ENCODE peak calls at places on chromosomes 12 and 14, in nine cellular contexts. W is esophagus muscularis mucosa, A is A549, F is spleen, I is lower leg skin, O is body of pancreas, S is HepG2, E is right lobe of liver, J is stomach. B is an unnamed sample.

GRCh38 chr12:40663781-40664180 is 28.5 kb upstream of the CNTN1 start:
- DNase-seq in E (no peak), J (no peak), A (no peak), O (no peak), I (no peak), F (no peak), W (no peak), S (no peak), B (no peak)

GRCh38 chr14:90034835-90035525 is 26.8 kb upstream of the KCNK13 start:
- DNase-seq in E (no peak), O (no peak), I (no peak), A (no peak), J (no peak), S (no peak), F (no peak), W (no peak), B (no peak)

GRCh38 chr14:70641548-70642312 is at the start of gene TTC9:
- DNase-seq in S (no peak), O (peak), W (no peak), A (no peak), E (peak), F (peak), I (no peak), J (peak), B (no peak)

GRCh38 chr12:19894049-19894448 is 454.8 kb downstream of the AEBP2 start:
- DNase-seq in J (no peak), S (no peak), E (no peak), O (no peak), A (no peak), F (no peak), W (no peak), I (no peak), B (no peak)

GRCh38 chr12:69648476-69648875 is 37.8 kb upstream of the LRRC10 start:
- DNase-seq in A (peak), O (no peak), E (no peak), S (peak), I (no peak), J (no peak), W (no peak), F (no peak), B (peak)

GRCh38 chr14:73998736-73999135 is 20.4 kb downstream of the ENTPD5 start:
- DNase-seq in W (no peak), S (peak), J (no peak), F (no peak), E (no peak), O (no peak), A (no peak), I (no peak), B (no peak)

GRCh38 chr12:121799842-121800693 is 3.7 kb upstream of the SETD1B start:
- DNase-seq in W (peak), J (peak), I (peak), S (peak), E (peak), O (peak), A (peak), F (peak), B (peak)

GRCh38 chr14:99479160-99479902 is 1.3 kb downstream of the SETD3 start:
- DNase-seq in I (no peak), A (no peak), J (no peak), W (no peak), F (no peak), E (no peak), O (peak), S (no peak), B (no peak)

GRCh38 chr12:110766311-110767154 is 23.8 kb upstream of the PPP1CC start:
- DNase-seq in F (no peak), J (no peak), I (no peak), O (no peak), E (no peak), W (no peak), A (no peak), S (no peak), B (no peak)

GRCh38 chr12:96466939-96467751 is 22.2 kb upstream of the CFAP54 start:
- DNase-seq in J (no peak), E (no peak), S (no peak), A (no peak), O (no peak), W (no peak), I (no peak), F (no peak), B (no peak)

GRCh38 chr12:43676183-43676813 is 82.3 kb downstream of the PUS7L start:
- DNase-seq in I (no peak), W (no peak), F (no peak), E (no peak), S (peak), O (peak), A (peak), J (no peak), B (peak)

GRCh38 chr14:23579311-23579630 is 681 bp upstream of the JPH4 start:
- DNase-seq in A (no peak), O (no peak), F (no peak), I (peak), J (peak), E (no peak), W (no peak), S (peak), B (no peak)

DNA sequence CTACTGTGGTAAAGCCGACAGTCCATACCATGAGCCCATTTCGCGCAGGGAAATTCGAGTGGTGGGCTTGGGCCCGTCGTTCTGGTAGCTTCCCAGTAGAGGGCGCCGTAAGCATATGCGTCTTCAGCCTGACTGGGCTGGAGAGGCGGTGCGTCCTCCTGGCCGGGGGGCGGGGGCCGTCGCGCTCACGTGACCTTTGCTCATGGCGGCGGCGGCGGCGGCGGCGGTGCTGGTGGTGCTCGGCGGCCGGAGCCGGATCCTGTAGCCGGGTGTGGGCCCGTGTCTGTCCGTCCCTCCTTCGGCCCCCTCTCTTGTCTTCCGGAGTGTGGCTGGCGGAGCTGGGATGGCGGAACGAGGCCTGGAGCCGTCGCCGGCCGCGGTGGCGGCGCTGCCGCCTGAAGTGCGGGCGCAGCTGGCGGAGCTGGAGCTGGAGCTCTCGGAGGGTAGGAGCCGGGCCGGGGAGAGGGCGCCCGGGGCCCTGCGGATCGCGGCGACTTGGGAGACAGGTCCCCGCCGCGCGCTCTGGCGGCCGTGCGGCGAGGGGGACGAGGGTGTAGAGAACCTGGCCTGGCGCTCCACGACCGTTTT is at the start of gene DIP2B:
- DNase-seq in O (peak), J (peak), A (peak), E (peak), I (peak), S (peak), F (peak), W (peak), B (peak)
- TF ChIP-seq POLR2A in O (peak), J (no peak), A (peak), E (peak), I (no peak), S (peak), F (no peak), W (no peak), B (peak)

GRCh38 chr12:32755051-32755653 is 545 bp downstream of the YARS2 start:
- DNase-seq in S (peak), I (peak), W (no peak), F (peak), E (peak), J (peak), A (peak), O (peak), B (peak)
- TF ChIP-seq POLR2A in S (no peak), I (no peak), W (no peak), F (no peak), E (no peak), J (no peak), A (peak), O (no peak), B (no peak)

GRCh38 chr14:91834571-91834970 is 32.8 kb downstream of the TC2N start:
- DNase-seq in J (no peak), E (no peak), S (no peak), F (no peak), A (no peak), O (no peak), W (no peak), I (no peak), B (no peak)

GRCh38 chr14:91839754-91840153 is 27.6 kb downstream of the TC2N start:
- DNase-seq in A (no peak), O (no peak), I (no peak), F (no peak), W (no peak), J (no peak), S (no peak), E (no peak), B (no peak)

GRCh38 chr14:91835197-91835919 is 32.0 kb downstream of the TC2N start:
- DNase-seq in A (no peak), W (no peak), S (no peak), J (peak), O (peak), I (no peak), E (no peak), F (no peak), B (no peak)

GRCh38 chr14:91837076-91837475 is 30.3 kb downstream of the TC2N start:
- DNase-seq in S (no peak), O (peak), J (no peak), I (no peak), E (no peak), A (no peak), W (no peak), F (no peak), B (no peak)

DNA sequence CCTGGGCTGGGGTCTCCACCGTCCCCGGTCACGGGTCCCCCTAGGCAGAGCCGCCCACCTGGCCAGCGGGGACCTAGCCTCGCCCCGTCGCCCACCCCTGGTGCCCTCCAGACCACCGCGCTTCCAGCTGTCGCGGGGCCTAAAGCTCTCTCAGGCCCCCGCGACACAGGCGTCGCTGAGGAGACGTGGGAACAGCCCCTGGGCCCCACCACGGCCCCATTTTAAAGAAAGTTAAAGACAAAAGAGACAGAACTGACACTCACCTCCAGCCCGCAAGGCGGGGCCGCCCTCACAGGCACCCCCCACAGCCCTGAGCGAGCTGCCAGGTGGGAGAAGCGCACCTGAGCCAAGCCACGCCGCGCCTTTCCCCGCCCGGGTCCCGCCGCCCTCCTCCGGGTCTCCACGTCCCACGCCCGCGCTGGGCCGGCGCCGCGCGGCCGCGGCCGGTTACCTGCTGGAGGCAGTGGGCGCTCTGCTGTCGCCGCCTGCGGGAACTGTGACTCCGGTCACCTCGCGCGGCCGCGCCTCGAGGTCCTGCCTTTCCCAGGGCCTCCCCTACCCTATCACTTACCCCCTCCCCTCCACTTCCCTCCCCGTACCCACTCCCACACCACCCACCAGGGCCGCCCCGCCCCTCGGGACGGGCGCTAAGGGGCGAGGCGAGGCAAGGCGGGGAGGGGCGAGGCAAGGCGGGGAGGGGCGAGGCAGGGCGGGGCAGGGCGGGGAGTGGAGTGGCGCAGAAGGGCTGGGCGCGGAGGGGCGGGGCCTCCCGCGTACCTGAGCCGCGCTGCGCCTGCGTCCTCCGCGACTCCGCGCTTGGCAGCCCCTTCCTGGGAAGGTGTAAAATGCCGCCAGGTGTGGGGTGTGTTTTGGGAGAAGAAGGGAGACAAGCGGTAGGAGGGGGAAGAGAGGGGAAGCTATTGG is 31.2 kb downstream of the TC2N start:
- DNase-seq in E (peak), O (peak), I (peak), J (peak), S (no peak), F (peak), A (peak), W (no peak), B (peak)
- TF ChIP-seq POLR2A in E (peak), O (peak), I (no peak), J (no peak), S (no peak), F (no peak), A (no peak), W (no peak), B (no peak)

GRCh38 chr12:14643247-14643646 is 53.2 kb downstream of the GUCY2C start:
- DNase-seq in F (no peak), E (no peak), J (no peak), O (no peak), W (no peak), A (no peak), S (no peak), I (no peak), B (no peak)

GRCh38 chr12:14650791-14651190 is 45.6 kb downstream of the GUCY2C start:
- DNase-seq in F (no peak), S (no peak), O (no peak), A (no peak), W (no peak), E (no peak), I (no peak), J (no peak), B (no peak)

GRCh38 chr12:14651371-14651770 is 45.0 kb downstream of the GUCY2C start:
- DNase-seq in J (no peak), O (no peak), S (no peak), F (no peak), W (no peak), E (no peak), I (no peak), A (no peak), B (no peak)

DNA sequence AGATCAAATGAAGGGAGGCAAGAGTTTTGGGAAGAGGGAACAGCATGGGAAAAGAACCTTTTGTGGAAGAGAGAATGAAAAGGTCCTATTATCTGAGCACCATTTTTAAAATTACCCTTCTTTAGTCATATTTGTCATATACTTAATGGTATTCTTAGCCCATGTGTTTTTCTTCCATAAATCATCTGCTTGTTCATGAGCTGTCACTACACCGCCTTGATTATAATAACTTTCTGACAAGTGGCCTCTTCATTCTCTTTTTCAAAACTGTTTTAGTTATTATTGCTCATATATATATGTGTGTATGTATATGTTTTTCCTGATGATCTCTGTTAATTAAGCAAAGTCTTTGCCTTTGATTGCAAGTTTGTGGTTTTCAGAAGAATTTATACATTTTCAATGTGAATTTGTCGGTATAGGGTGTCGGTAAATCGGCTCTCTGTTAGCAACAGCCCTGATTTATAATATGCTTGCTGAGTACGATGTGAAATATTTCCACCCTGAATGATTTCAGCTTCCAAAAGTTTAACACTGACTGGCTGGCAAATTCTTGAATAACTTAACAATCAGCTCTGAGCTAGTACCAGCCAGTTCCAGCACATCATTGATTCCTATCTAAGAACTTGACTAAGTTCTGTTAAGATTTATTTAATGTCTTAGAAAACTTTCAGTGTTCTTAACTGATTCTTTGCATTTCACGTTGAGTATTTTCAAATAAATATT is 49.2 kb downstream of the GUCY2C start:
- DNase-seq in E (no peak), F (no peak), O (no peak), S (no peak), W (no peak), I (no peak), J (no peak), A (no peak), B (no peak)
- TF ChIP-seq POLR2A in E (no peak), F (no peak), O (no peak), S (no peak), W (no peak), I (no peak), J (no peak), A (no peak), B (no peak)

DNA sequence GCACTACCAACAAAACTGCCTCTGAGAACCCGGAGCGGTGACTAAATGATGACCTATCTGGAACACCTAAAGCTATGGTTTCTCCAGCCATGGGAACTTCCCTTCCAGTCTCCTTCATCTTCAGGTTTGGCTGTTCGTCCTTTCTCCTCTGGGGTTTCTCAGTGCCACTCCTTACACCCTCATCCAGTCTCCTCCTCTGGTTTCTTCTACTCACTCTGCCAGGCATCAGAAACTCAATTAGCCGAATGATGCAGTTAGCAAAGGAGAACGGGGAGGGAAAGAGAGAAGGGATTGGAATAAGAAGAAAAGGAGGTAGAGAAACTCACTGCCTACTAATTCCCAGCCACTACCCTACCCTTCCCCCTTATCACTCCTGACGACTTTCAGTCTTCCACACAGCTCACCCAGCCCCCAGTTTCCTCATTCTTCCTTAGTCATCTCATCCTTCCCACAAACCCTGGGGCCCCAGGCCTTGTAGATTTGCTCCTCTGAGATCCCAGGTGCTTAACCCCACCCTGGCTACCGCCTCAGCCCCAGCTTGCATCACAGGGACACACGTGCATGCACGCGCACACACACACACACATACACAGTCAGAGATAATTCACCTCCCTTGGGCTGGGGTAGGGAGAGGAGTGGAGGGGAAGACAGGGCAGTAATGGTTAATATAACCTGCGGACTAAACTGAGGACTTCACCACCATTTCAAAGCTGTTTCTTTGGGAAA is 13.0 kb downstream of the FGD6 start:
- DNase-seq in A (peak), W (no peak), I (peak), O (peak), E (peak), S (no peak), F (no peak), J (peak), B (peak)
- TF ChIP-seq POLR2A in A (no peak), W (no peak), I (no peak), O (no peak), E (no peak), S (no peak), F (no peak), J (no peak), B (no peak)

DNA sequence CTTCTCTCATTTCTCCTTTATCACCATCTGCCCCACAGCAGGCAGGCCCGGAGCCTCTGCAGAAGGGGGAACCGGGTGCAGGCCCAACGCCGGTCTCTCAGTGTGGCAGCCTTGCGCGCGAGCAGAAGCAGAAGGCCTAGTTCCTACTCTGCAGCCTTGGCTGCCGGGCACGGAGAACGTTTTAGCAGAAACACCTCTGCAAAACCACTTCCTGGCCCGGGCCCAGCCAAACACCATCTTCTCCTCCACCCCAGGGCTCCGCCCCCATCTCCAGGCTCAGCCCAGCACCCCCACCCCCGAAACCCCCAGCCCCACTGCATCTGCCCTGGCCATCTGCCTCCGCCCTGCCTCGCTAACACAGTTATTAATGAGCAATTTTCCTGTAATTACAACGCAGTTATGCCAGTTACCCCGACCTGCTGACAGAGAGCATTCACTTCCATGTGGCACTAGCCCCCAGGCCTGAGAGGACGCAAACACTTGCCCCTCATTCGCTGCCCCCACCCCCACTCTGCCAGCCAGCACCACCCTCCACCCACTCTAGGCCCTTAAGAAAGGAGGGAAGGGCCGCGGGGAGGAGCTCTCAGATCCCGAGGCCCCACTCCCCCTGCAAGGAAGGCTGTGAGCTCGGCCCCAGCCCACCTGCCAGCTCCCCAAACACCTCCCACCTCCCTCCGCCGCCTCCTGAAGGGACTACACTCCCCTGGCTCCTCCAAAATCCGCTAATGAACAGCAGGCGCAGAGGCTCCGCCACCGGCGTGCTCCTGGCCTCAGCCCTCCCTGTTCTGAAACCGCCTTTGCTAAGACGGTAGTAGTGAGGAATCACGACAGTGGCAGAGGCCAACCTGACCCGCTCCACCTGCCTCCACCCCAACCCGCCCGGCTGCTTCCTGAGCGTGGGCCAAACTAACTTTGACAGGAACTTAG is 44.7 kb upstream of the FBRSL1 start:
- DNase-seq in J (peak), W (no peak), F (peak), A (no peak), S (no peak), E (peak), O (no peak), I (no peak), B (peak)
- TF ChIP-seq POLR2A in J (no peak), W (no peak), F (no peak), A (no peak), S (no peak), E (no peak), O (no peak), I (no peak), B (no peak)

DNA sequence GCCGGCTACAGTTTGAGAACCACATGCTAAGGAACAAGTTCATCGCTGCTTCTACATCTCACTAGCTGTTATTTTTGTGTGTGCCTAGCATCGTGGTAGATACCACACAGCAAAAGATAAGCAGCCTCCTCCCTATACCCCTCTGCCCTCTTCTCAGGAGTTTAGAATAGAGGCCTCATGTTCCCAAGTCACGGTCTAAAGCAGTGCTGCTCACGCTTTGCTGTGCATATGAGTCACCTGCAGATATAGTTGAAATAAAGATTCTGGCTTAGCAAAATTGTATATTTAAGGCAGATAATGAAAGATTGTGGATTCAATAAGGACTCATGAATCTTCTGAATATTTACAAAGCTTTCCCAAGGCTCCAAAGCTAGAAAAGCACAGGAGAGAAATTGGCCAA is 28.0 kb downstream of the PLEKHG7 start:
- DNase-seq in O (no peak), E (no peak), A (no peak), I (no peak), F (no peak), S (no peak), J (no peak), W (no peak), B (no peak)
- TF ChIP-seq POLR2A in O (no peak), E (no peak), A (no peak), I (no peak), F (no peak), S (no peak), J (no peak), W (no peak), B (no peak)

GRCh38 chr12:57498143-57498524 is 10.3 kb downstream of the MARS1 start:
- DNase-seq in F (peak), I (peak), O (no peak), A (no peak), E (no peak), J (no peak), S (no peak), W (no peak), B (no peak)
- TF ChIP-seq POLR2A in F (no peak), I (no peak), O (no peak), A (no peak), E (no peak), J (no peak), S (no peak), W (no peak), B (no peak)